ENCODE peak calls at places on chromosomes 13 and 19, in seven cellular contexts. One of them, this sample, is unnamed.

GRCh38 chr13:109787135-109787954 is 962 bp upstream of the IRS2 start:
- DNase-seq in stomach: peak; percentile 47
- DNase-seq in H1: no peak
- DNase-seq in suprapubic skin: peak; percentile 77
- DNase-seq in HepG2: no peak
- DNase-seq in transverse colon: peak; percentile 36
- DNase-seq in tibial nerve: no peak
- DNase-seq in this sample: peak; percentile 45

GRCh38 chr13:77980592-77980991 is 62.0 kb upstream of the EDNRB start:
- DNase-seq in stomach: no peak
- DNase-seq in H1: no peak
- DNase-seq in suprapubic skin: no peak
- DNase-seq in HepG2: no peak
- DNase-seq in transverse colon: no peak
- DNase-seq in tibial nerve: no peak
- DNase-seq in this sample: no peak

GRCh38 chr13:96925466-96925865 is 68.8 kb downstream of the OXGR1 start:
- DNase-seq in stomach: no peak
- DNase-seq in H1: no peak
- DNase-seq in suprapubic skin: no peak
- DNase-seq in HepG2: peak; percentile 6
- DNase-seq in transverse colon: no peak
- DNase-seq in tibial nerve: no peak
- DNase-seq in this sample: no peak

GRCh38 chr19:5628470-5628869 is 5.6 kb downstream of the SAFB start:
- DNase-seq in stomach: no peak
- DNase-seq in H1: no peak
- DNase-seq in suprapubic skin: no peak
- DNase-seq in HepG2: no peak
- DNase-seq in transverse colon: no peak
- DNase-seq in tibial nerve: no peak
- DNase-seq in this sample: no peak

GRCh38 chr19:41223431-41224234 is 4.6 kb downstream of the AXL start:
- DNase-seq in stomach: no peak
- DNase-seq in H1: peak; percentile 84
- DNase-seq in suprapubic skin: no peak
- DNase-seq in HepG2: peak; percentile 57
- DNase-seq in transverse colon: no peak
- DNase-seq in tibial nerve: no peak
- DNase-seq in this sample: peak; percentile 24

GRCh38 chr19:5691205-5691929 is 1.3 kb downstream of the RPL36 start:
- DNase-seq in stomach: peak; percentile 66
- DNase-seq in H1: no peak
- DNase-seq in suprapubic skin: peak; percentile 86
- DNase-seq in HepG2: no peak
- DNase-seq in transverse colon: peak; percentile 78
- DNase-seq in tibial nerve: no peak
- DNase-seq in this sample: peak; percentile 81

GRCh38 chr19:48230555-48231129 is 25.1 kb downstream of the CARD8 start:
- DNase-seq in stomach: no peak
- DNase-seq in H1: no peak
- DNase-seq in suprapubic skin: no peak
- DNase-seq in HepG2: no peak
- DNase-seq in transverse colon: no peak
- DNase-seq in tibial nerve: no peak
- DNase-seq in this sample: no peak

GRCh38 chr19:8251025-8251472 is 41.9 kb downstream of the CERS4 start:
- DNase-seq in stomach: peak; percentile 91
- DNase-seq in H1: no peak
- DNase-seq in suprapubic skin: peak; percentile 89
- DNase-seq in HepG2: no peak
- DNase-seq in transverse colon: peak; percentile 44
- DNase-seq in tibial nerve: peak; percentile 63
- DNase-seq in this sample: peak; percentile 55

GRCh38 chr19:35306473-35307246 is 14.7 kb downstream of the MAG start:
- DNase-seq in stomach: no peak
- DNase-seq in H1: no peak
- DNase-seq in suprapubic skin: no peak
- DNase-seq in HepG2: peak; percentile 61
- DNase-seq in transverse colon: no peak
- DNase-seq in tibial nerve: no peak
- DNase-seq in this sample: no peak

GRCh38 chr19:6720369-6721112 is at the start of gene C3:
- DNase-seq in stomach: peak; percentile 32
- DNase-seq in H1: no peak
- DNase-seq in suprapubic skin: no peak
- DNase-seq in HepG2: peak; percentile 96
- DNase-seq in transverse colon: no peak
- DNase-seq in tibial nerve: peak; percentile 53
- DNase-seq in this sample: peak; percentile 84

GRCh38 chr19:7673995-7674667 is 2.8 kb upstream of the MCEMP1 start:
- DNase-seq in stomach: peak; percentile 70
- DNase-seq in H1: no peak
- DNase-seq in suprapubic skin: no peak
- DNase-seq in HepG2: peak; percentile 21
- DNase-seq in transverse colon: peak; percentile 77
- DNase-seq in tibial nerve: no peak
- DNase-seq in this sample: no peak

GRCh38 chr13:99808786-99809185 is 162.8 kb downstream of the ZIC5 start:
- DNase-seq in stomach: no peak
- DNase-seq in H1: no peak
- DNase-seq in suprapubic skin: no peak
- DNase-seq in HepG2: no peak
- DNase-seq in transverse colon: no peak
- DNase-seq in tibial nerve: no peak
- DNase-seq in this sample: no peak

GRCh38 chr13:100490692-100491091 is 97.9 kb downstream of the GGACT start:
- DNase-seq in stomach: no peak
- DNase-seq in H1: no peak
- DNase-seq in suprapubic skin: no peak
- DNase-seq in HepG2: no peak
- DNase-seq in transverse colon: no peak
- DNase-seq in tibial nerve: no peak
- DNase-seq in this sample: no peak

GRCh38 chr19:52665047-52665446 is 26.9 kb upstream of the ZNF83 start:
- DNase-seq in stomach: no peak
- DNase-seq in H1: no peak
- DNase-seq in suprapubic skin: no peak
- DNase-seq in HepG2: no peak
- DNase-seq in transverse colon: no peak
- DNase-seq in tibial nerve: no peak
- DNase-seq in this sample: no peak
- TF ChIP-seq EP300 in stomach: no peak
- TF ChIP-seq EP300 in H1: no peak
- TF ChIP-seq EP300 in suprapubic skin: no peak
- TF ChIP-seq EP300 in HepG2: no peak
- TF ChIP-seq EP300 in transverse colon: no peak
- TF ChIP-seq EP300 in tibial nerve: no peak
- TF ChIP-seq EP300 in this sample: no peak

GRCh38 chr19:51668167-51668566 is 21.5 kb upstream of the SIGLEC14 start:
- DNase-seq in stomach: no peak
- DNase-seq in H1: no peak
- DNase-seq in suprapubic skin: no peak
- DNase-seq in HepG2: no peak
- DNase-seq in transverse colon: no peak
- DNase-seq in tibial nerve: no peak
- DNase-seq in this sample: no peak
- H3K4me1 ChIP-seq in stomach: no peaks in the 10 kb centered on the region
- H3K4me1 ChIP-seq in H1: no peaks in the 10 kb centered on the region
- H3K4me1 ChIP-seq in suprapubic skin: no peaks in the 10 kb centered on the region
- H3K4me1 ChIP-seq in HepG2: no peaks in the 10 kb centered on the region
- H3K4me1 ChIP-seq in transverse colon: no peaks in the 10 kb centered on the region
- H3K4me1 ChIP-seq in tibial nerve: no peaks in the 10 kb centered on the region
- H3K4me1 ChIP-seq in this sample: no peaks in the 10 kb centered on the region

GRCh38 chr19:2711175-2711936 is 8.9 kb upstream of the GNG7 start:
- DNase-seq in stomach: no peak
- DNase-seq in H1: no peak
- DNase-seq in suprapubic skin: no peak
- DNase-seq in HepG2: no peak
- DNase-seq in transverse colon: no peak
- DNase-seq in tibial nerve: no peak
- DNase-seq in this sample: no peak

GRCh38 chr19:2715470-2716274 is 5.5 kb downstream of the DIRAS1 start:
- DNase-seq in stomach: no peak
- DNase-seq in H1: no peak
- DNase-seq in suprapubic skin: no peak
- DNase-seq in HepG2: no peak
- DNase-seq in transverse colon: no peak
- DNase-seq in tibial nerve: no peak
- DNase-seq in this sample: no peak

GRCh38 chr19:2716275-2716650 is 4.9 kb downstream of the DIRAS1 start:
- DNase-seq in stomach: no peak
- DNase-seq in H1: no peak
- DNase-seq in suprapubic skin: no peak
- DNase-seq in HepG2: no peak
- DNase-seq in transverse colon: no peak
- DNase-seq in tibial nerve: no peak
- DNase-seq in this sample: no peak

GRCh38 chr19:2714531-2715269 is 6.5 kb downstream of the DIRAS1 start:
- DNase-seq in stomach: no peak
- DNase-seq in H1: no peak
- DNase-seq in suprapubic skin: no peak
- DNase-seq in HepG2: no peak
- DNase-seq in transverse colon: no peak
- DNase-seq in tibial nerve: no peak
- DNase-seq in this sample: no peak

DNA sequence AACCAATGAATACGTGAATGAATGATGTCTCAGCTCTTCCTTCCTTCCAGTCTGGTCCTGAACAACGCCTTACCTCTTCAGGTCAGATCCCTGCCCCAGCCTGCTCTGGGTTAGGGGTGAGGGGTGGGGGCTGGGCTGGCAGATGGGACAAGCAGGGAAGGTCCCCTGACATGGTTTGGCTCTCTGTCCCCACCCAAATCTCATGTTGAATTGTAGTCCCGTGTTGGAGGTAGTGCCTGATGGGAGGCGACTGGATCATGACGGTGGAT is 9.3 kb downstream of the DIRAS1 start:
- DNase-seq in stomach: no peak
- DNase-seq in H1: no peak
- DNase-seq in suprapubic skin: no peak
- DNase-seq in HepG2: no peak
- DNase-seq in transverse colon: no peak
- DNase-seq in tibial nerve: no peak
- DNase-seq in this sample: no peak
- H3K36me3 ChIP-seq in stomach: no peaks in the 10 kb centered on the region
- H3K36me3 ChIP-seq in H1: no peaks in the 10 kb centered on the region
- H3K36me3 ChIP-seq in suprapubic skin: no peaks in the 10 kb centered on the region
- H3K36me3 ChIP-seq in HepG2: no peaks in the 10 kb centered on the region
- H3K36me3 ChIP-seq in transverse colon: no peaks in the 10 kb centered on the region
- H3K36me3 ChIP-seq in tibial nerve: no peaks in the 10 kb centered on the region
- H3K36me3 ChIP-seq in this sample: no peaks in the 10 kb centered on the region

GRCh38 chr19:17353386-17353785 is 16.0 kb downstream of the GTPBP3 start:
- DNase-seq in stomach: no peak
- DNase-seq in H1: no peak
- DNase-seq in suprapubic skin: no peak
- DNase-seq in HepG2: no peak
- DNase-seq in transverse colon: no peak
- DNase-seq in tibial nerve: no peak
- DNase-seq in this sample: no peak

GRCh38 chr19:17357078-17357666 is 19.8 kb downstream of the GTPBP3 start:
- DNase-seq in stomach: no peak
- DNase-seq in H1: no peak
- DNase-seq in suprapubic skin: no peak
- DNase-seq in HepG2: no peak
- DNase-seq in transverse colon: no peak
- DNase-seq in tibial nerve: no peak
- DNase-seq in this sample: no peak

GRCh38 chr19:17359905-17360800 is 17.0 kb downstream of the PLVAP start:
- DNase-seq in stomach: no peak
- DNase-seq in H1: no peak
- DNase-seq in suprapubic skin: no peak
- DNase-seq in HepG2: no peak
- DNase-seq in transverse colon: no peak
- DNase-seq in tibial nerve: no peak
- DNase-seq in this sample: no peak

GRCh38 chr19:17357724-17358123 is 19.4 kb downstream of the PLVAP start:
- DNase-seq in stomach: no peak
- DNase-seq in H1: no peak
- DNase-seq in suprapubic skin: no peak
- DNase-seq in HepG2: no peak
- DNase-seq in transverse colon: no peak
- DNase-seq in tibial nerve: no peak
- DNase-seq in this sample: no peak

DNA sequence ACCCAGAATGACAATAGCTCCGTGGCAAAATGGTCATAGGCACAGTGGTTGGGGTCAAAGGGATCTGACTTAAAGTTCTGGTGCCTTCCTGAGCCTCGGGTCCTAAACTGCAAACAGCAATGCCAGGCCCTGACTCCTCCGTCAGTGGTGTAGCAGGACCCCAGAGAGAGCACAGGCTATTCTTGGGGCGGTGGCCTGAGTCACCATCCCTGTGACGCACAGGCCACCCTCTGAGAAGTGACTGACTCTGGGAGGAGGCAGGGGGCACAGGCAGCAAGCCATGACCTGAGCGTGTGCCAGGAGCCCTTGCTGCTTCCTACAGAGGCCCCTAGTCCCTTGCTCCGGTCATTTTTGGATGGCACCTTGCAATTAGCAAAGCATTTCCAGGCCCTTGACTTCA is 18.7 kb downstream of the PLVAP start:
- DNase-seq in stomach: no peak
- DNase-seq in H1: no peak
- DNase-seq in suprapubic skin: no peak
- DNase-seq in HepG2: no peak
- DNase-seq in transverse colon: no peak
- DNase-seq in tibial nerve: no peak
- DNase-seq in this sample: no peak
- TF ChIP-seq EP300 in stomach: peak; percentile 13
- TF ChIP-seq EP300 in H1: no peak
- TF ChIP-seq EP300 in suprapubic skin: no peak
- TF ChIP-seq EP300 in HepG2: no peak
- TF ChIP-seq EP300 in transverse colon: peak; percentile 10
- TF ChIP-seq EP300 in tibial nerve: no peak
- TF ChIP-seq EP300 in this sample: no peak

DNA sequence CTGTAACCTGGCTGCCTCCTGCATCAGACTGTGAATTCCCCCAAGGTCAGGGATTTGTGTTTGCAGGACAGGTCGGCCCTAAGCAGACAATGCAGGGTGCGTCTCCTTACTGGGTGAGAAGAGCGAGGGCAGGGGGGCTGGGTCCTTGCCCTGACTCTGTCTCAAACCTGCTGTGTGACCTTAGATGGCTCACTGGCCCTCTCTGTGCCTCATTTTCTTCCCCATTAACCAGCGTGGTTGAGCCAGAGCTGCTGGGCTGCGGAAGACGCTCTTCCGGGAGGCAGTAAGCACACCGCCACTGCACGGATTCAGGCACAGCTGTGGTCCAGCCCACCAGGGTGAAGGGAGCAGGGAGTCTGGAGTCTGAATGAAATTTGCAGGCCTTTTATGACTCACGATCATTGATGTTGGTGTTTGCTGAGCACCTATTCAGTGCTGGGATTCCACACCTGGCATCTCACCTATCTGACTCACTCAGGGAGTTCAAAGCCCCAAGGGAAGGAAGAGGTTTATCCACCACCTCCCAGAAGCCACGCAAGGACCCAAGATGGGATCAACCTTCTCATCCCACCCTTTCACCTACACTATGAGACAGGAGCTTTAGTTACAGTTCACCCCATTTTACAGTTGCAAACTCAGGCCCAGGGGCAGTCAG is 2.5 kb downstream of the AKT1S1 start:
- DNase-seq in stomach: no peak
- DNase-seq in H1: no peak
- DNase-seq in suprapubic skin: no peak
- DNase-seq in HepG2: no peak
- DNase-seq in transverse colon: no peak
- DNase-seq in tibial nerve: no peak
- DNase-seq in this sample: no peak
- H3K4me1 ChIP-seq in stomach: peaks cover 33% of the 10 kb centered on the region
- H3K4me1 ChIP-seq in H1: peaks cover 9% of the 10 kb centered on the region
- H3K4me1 ChIP-seq in suprapubic skin: peaks cover 60% of the 10 kb centered on the region
- H3K4me1 ChIP-seq in HepG2: peaks cover 36% of the 10 kb centered on the region
- H3K4me1 ChIP-seq in transverse colon: peaks cover 23% of the 10 kb centered on the region
- H3K4me1 ChIP-seq in tibial nerve: peaks cover 19% of the 10 kb centered on the region
- H3K4me1 ChIP-seq in this sample: peaks cover 6% of the 10 kb centered on the region